ENCODE peak calls at places on chromosomes 13 and 19, in six cellular contexts. D is A549, F is heart right ventricle, J is fibroblast of lung, E is psoas muscle, T is transverse colon. W is an unnamed sample.

GRCh38 chr19:35318679-35319448 is 10.1 kb upstream of the CD22 start:
- DNase-seq in D (peak; percentile 84), F (peak; percentile 37), J (peak; percentile 29), E (peak; percentile 72), T (peak; percentile 16), W (no peak)

GRCh38 chr13:106736941-106737340 is 169.0 kb upstream of the ARGLU1 start:
- DNase-seq in D (no peak), F (no peak), J (no peak), E (no peak), T (no peak), W (no peak)

GRCh38 chr13:112867301-112867711 is 101.7 kb upstream of the MCF2L start:
- DNase-seq in D (no peak), F (no peak), J (no peak), E (no peak), T (no peak), W (no peak)

GRCh38 chr13:29532821-29533220 is 62.7 kb downstream of the SLC7A1 start:
- DNase-seq in D (no peak), F (no peak), J (peak; percentile 79), E (no peak), T (no peak), W (no peak)

GRCh38 chr13:30861836-30862467 is 44.1 kb upstream of the MEDAG start:
- DNase-seq in D (no peak), F (no peak), J (no peak), E (no peak), T (no peak), W (no peak)

GRCh38 chr13:20669162-20669561 is 34.3 kb upstream of the IL17D start:
- DNase-seq in D (no peak), F (no peak), J (no peak), E (no peak), T (no peak), W (no peak)

GRCh38 chr13:25699056-25699455 is 327.3 kb downstream of the ATP8A2 start:
- DNase-seq in D (no peak), F (no peak), J (no peak), E (no peak), T (no peak), W (no peak)

GRCh38 chr19:47704024-47704423 is 9.2 kb upstream of the EHD2 start:
- DNase-seq in D (no peak), F (no peak), J (peak; percentile 91), E (no peak), T (peak; percentile 19), W (no peak)

GRCh38 chr13:35518337-35518736 is 41.8 kb upstream of the MAB21L1 start:
- DNase-seq in D (no peak), F (no peak), J (peak; percentile 32), E (no peak), T (no peak), W (no peak)

GRCh38 chr19:29074579-29074978 is 138.4 kb downstream of the UQCRFS1 start:
- DNase-seq in D (no peak), F (no peak), J (no peak), E (no peak), T (no peak), W (no peak)

GRCh38 chr19:7888145-7888825 is at the start of gene LRRC8E:
- DNase-seq in D (peak; percentile 62), F (no peak), J (peak; percentile 72), E (no peak), T (peak; percentile 79), W (peak; percentile 72)

GRCh38 chr13:44172411-44172810 is 201.2 kb upstream of the SERP2 start:
- DNase-seq in D (no peak), F (no peak), J (no peak), E (no peak), T (no peak), W (no peak)

GRCh38 chr19:50553134-50553703 is 15.0 kb downstream of the LRRC4B start:
- DNase-seq in D (no peak), F (no peak), J (no peak), E (no peak), T (no peak), W (no peak)

GRCh38 chr19:50551034-50551712 is 17.1 kb downstream of the LRRC4B start:
- DNase-seq in D (no peak), F (no peak), J (no peak), E (no peak), T (no peak), W (no peak)

GRCh38 chr19:50552540-50552939 is 15.7 kb downstream of the LRRC4B start:
- DNase-seq in D (no peak), F (no peak), J (no peak), E (no peak), T (no peak), W (no peak)

GRCh38 chr19:50550594-50550966 is 17.7 kb downstream of the LRRC4B start:
- DNase-seq in D (no peak), F (no peak), J (no peak), E (no peak), T (no peak), W (no peak)

GRCh38 chr19:50551713-50552187 is 16.5 kb downstream of the LRRC4B start:
- DNase-seq in D (no peak), F (no peak), J (no peak), E (no peak), T (no peak), W (no peak)
- H3K4me3 ChIP-seq in D (no peak overlapping the region), F (no peak overlapping the region), J (no peak overlapping the region), E (no peak overlapping the region), T (peak overlapping the region; percentile 9), W (no peak overlapping the region)

GRCh38 chr19:5881543-5882299 is 11.4 kb upstream of the FUT5 start:
- DNase-seq in D (no peak), F (no peak), J (no peak), E (peak; percentile 20), T (no peak), W (no peak)
- H3K27ac ChIP-seq in D (peak overlapping the region; percentile 67), F (peak overlapping the region; percentile 76), J (no peak overlapping the region), E (no peak overlapping the region), T (peak overlapping the region; percentile 71), W (no peak overlapping the region)

DNA sequence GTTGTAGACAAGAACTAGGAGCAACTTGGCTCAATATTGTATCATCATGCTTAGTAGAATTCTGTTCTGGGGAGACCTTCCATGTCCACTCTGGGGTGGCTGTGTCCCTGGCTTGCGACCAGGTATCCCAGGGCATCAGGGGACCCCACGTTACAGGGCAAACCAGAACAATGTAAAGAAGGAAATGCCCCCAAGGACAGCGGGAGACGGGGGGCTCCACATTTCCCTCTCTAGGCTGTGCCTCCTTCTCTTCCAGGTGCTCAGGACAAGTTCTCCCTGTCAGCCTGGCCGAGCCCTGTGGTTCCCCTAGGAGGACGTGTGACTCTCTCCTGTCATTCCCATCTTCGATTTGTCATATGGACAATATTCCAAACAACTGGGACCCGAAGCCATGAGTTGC is 30.8 kb downstream of the LAIR2 start:
- DNase-seq in D (no peak), F (no peak), J (no peak), E (no peak), T (no peak), W (no peak)
- H3K4me3 ChIP-seq in D (no peak overlapping the region), F (no peak overlapping the region), J (no peak overlapping the region), E (no peak overlapping the region), T (no peak overlapping the region), W (no peak overlapping the region)

GRCh38 chr19:13838943-13839192 is 38.1 kb upstream of the NANOS3 start:
- DNase-seq in D (no peak), F (peak; percentile 93), J (no peak), E (no peak), T (no peak), W (no peak)
- H3K27ac ChIP-seq in D (peak overlapping the region; percentile 100), F (peak overlapping the region; percentile 99), J (peak overlapping the region; percentile 100), E (peak overlapping the region; percentile 100), T (peak overlapping the region; percentile 99), W (peak overlapping the region; percentile 88)

DNA sequence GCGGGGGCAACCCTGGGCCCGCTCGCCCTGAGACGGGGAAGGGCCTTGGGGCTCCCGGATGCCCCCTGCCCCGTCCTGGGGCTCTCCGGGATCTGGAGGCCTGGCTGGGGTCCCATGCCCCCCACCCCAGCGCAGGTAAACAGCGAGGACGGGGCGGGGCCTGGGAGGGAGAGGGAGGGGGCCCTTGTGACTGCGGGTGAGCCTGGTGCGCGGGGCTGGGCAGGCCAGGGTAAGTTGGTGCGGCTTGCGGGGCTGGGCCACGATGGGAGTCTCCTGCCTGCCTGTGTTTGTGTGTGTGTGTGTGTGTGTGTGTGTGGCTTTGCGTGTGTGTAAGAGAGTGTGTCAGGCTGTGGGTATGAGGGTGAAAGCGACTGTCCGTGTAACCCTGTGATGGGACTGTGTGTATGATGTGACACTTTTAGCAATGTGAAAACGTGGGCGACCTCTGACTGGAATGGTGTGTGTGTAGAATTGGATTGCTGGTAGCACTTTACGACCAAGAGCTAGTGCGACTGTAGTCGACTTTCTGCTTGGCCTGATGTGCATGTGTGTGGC is 426 bp downstream of the KLC3 start:
- DNase-seq in D (no peak), F (no peak), J (no peak), E (no peak), T (no peak), W (no peak)
- H3K4me3 ChIP-seq in D (peak overlapping the region; percentile 59), F (no peak overlapping the region), J (no peak overlapping the region), E (peak overlapping the region; percentile 49), T (peak overlapping the region; percentile 22), W (peak overlapping the region; percentile 27)

GRCh38 chr13:66859934-66860867 is 369.9 kb downstream of the PCDH9 start:
- DNase-seq in D (no peak), F (no peak), J (no peak), E (no peak), T (no peak), W (no peak)

GRCh38 chr13:66860868-66861447 is 369.2 kb downstream of the PCDH9 start:
- DNase-seq in D (no peak), F (no peak), J (no peak), E (no peak), T (no peak), W (no peak)

GRCh38 chr13:66859078-66859477 is 371.1 kb downstream of the PCDH9 start:
- DNase-seq in D (no peak), F (no peak), J (no peak), E (no peak), T (no peak), W (no peak)

DNA sequence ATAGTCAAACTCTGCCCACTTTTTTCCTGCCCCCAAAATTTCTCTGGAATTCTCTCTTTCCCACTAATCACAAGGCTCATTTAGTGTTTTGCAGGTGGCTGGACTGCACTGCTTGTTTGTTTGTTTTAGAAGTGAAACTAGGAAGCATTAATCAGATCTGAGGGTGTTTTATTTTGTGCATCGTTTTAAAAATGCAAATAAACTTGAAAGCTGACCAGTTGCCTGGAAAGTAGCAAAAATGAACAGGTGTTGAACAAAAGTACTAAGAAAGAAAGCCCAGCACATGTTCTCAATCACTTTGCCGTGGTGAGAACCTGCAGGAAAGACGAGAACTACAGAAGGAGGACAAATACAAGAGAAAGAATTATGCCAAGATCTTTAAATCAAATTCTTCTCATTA is 365.5 kb downstream of the PCDH9 start:
- DNase-seq in D (no peak), F (no peak), J (no peak), E (no peak), T (no peak), W (no peak)
- H3K27ac ChIP-seq in D (no peak overlapping the region), F (no peak overlapping the region), J (no peak overlapping the region), E (no peak overlapping the region), T (no peak overlapping the region), W (no peak overlapping the region)

DNA sequence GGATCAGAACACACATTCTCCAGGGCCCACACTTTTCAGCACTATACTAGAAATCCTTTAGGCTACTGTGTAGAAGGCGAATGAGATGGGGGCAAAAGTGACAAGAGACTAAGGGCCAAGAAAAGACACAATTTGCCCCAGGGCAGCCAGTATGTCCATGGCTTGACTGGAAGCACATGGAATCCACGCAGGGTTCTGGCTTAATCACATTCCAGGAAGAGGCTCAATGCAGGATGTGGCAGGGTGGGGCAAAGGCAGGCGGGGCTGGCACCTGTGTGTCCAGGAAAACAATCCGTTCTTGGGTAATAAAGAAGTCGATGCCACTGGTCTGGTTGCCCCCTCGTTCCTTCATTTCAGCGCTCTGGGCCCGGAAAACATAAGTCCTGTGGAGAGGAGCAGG is 14.9 kb downstream of the SMG9 start:
- DNase-seq in D (no peak), F (no peak), J (no peak), E (no peak), T (peak; percentile 87), W (peak; percentile 91)
- H3K4me3 ChIP-seq in D (no peak overlapping the region), F (no peak overlapping the region), J (no peak overlapping the region), E (no peak overlapping the region), T (no peak overlapping the region), W (no peak overlapping the region)